ENCODE peak calls at places on chromosomes 3 and 15, in six cellular contexts. One of them, this sample, is unnamed.

GRCh38 chr3:188950832-188951489 is 220.8 kb upstream of the TPRG1 start:
- DNase-seq in transverse colon: peak
- DNase-seq in mesothelial cell of epicardium: no peak
- DNase-seq in endothelial cell of umbilical vein: peak
- DNase-seq in HFFc6: peak
- DNase-seq in foreskin fibroblast: peak
- DNase-seq in this sample: peak

GRCh38 chr3:108093021-108093420 is 2.2 kb upstream of the CD47 start:
- DNase-seq in transverse colon: no peak
- DNase-seq in mesothelial cell of epicardium: no peak
- DNase-seq in endothelial cell of umbilical vein: no peak
- DNase-seq in HFFc6: no peak
- DNase-seq in foreskin fibroblast: no peak
- DNase-seq in this sample: no peak

GRCh38 chr3:48503406-48504050 is 446 bp downstream of the SHISA5 start:
- DNase-seq in transverse colon: peak
- DNase-seq in mesothelial cell of epicardium: no peak
- DNase-seq in endothelial cell of umbilical vein: peak
- DNase-seq in HFFc6: peak
- DNase-seq in foreskin fibroblast: peak
- DNase-seq in this sample: no peak

GRCh38 chr3:125374996-125375941 is at the start of gene ZNF148:
- DNase-seq in transverse colon: peak
- DNase-seq in mesothelial cell of epicardium: peak
- DNase-seq in endothelial cell of umbilical vein: peak
- DNase-seq in HFFc6: peak
- DNase-seq in foreskin fibroblast: peak
- DNase-seq in this sample: peak

GRCh38 chr3:32901005-32901932 is 50.2 kb upstream of the CCR4 start:
- DNase-seq in transverse colon: no peak
- DNase-seq in mesothelial cell of epicardium: no peak
- DNase-seq in endothelial cell of umbilical vein: no peak
- DNase-seq in HFFc6: no peak
- DNase-seq in foreskin fibroblast: peak
- DNase-seq in this sample: no peak

GRCh38 chr3:34056181-34056910 is 257.9 kb downstream of the PDCD6IP start:
- DNase-seq in transverse colon: no peak
- DNase-seq in mesothelial cell of epicardium: no peak
- DNase-seq in endothelial cell of umbilical vein: no peak
- DNase-seq in HFFc6: no peak
- DNase-seq in foreskin fibroblast: no peak
- DNase-seq in this sample: no peak

GRCh38 chr3:29183346-29184087 is 97.4 kb upstream of the RBMS3 start:
- DNase-seq in transverse colon: no peak
- DNase-seq in mesothelial cell of epicardium: no peak
- DNase-seq in endothelial cell of umbilical vein: no peak
- DNase-seq in HFFc6: peak
- DNase-seq in foreskin fibroblast: peak
- DNase-seq in this sample: no peak

GRCh38 chr15:26867199-26868007 is 541 bp downstream of the GABRA5 start:
- DNase-seq in transverse colon: no peak
- DNase-seq in mesothelial cell of epicardium: no peak
- DNase-seq in endothelial cell of umbilical vein: no peak
- DNase-seq in HFFc6: no peak
- DNase-seq in foreskin fibroblast: no peak
- DNase-seq in this sample: no peak

GRCh38 chr3:130258532-130258952 is 86.9 kb upstream of the COL6A5 start:
- DNase-seq in transverse colon: no peak
- DNase-seq in mesothelial cell of epicardium: no peak
- DNase-seq in endothelial cell of umbilical vein: peak
- DNase-seq in HFFc6: peak
- DNase-seq in foreskin fibroblast: peak
- DNase-seq in this sample: no peak

GRCh38 chr3:18809640-18810305 is 338.5 kb upstream of the KCNH8 start:
- DNase-seq in transverse colon: no peak
- DNase-seq in mesothelial cell of epicardium: no peak
- DNase-seq in endothelial cell of umbilical vein: no peak
- DNase-seq in HFFc6: no peak
- DNase-seq in foreskin fibroblast: no peak
- DNase-seq in this sample: no peak

GRCh38 chr3:122392868-122393844 is 9.2 kb downstream of the FAM162A start:
- DNase-seq in transverse colon: no peak
- DNase-seq in mesothelial cell of epicardium: no peak
- DNase-seq in endothelial cell of umbilical vein: peak
- DNase-seq in HFFc6: peak
- DNase-seq in foreskin fibroblast: peak
- DNase-seq in this sample: no peak

GRCh38 chr15:51374131-51374530 is 32.7 kb downstream of the GLDN start:
- DNase-seq in transverse colon: no peak
- DNase-seq in mesothelial cell of epicardium: no peak
- DNase-seq in endothelial cell of umbilical vein: no peak
- DNase-seq in HFFc6: no peak
- DNase-seq in foreskin fibroblast: no peak
- DNase-seq in this sample: no peak

GRCh38 chr3:13842226-13842625 is 37.6 kb downstream of the WNT7A start:
- DNase-seq in transverse colon: no peak
- DNase-seq in mesothelial cell of epicardium: no peak
- DNase-seq in endothelial cell of umbilical vein: no peak
- DNase-seq in HFFc6: no peak
- DNase-seq in foreskin fibroblast: no peak
- DNase-seq in this sample: no peak

GRCh38 chr3:39067286-39067685 is 15.5 kb downstream of the WDR48 start:
- DNase-seq in transverse colon: no peak
- DNase-seq in mesothelial cell of epicardium: no peak
- DNase-seq in endothelial cell of umbilical vein: no peak
- DNase-seq in HFFc6: no peak
- DNase-seq in foreskin fibroblast: no peak
- DNase-seq in this sample: no peak

GRCh38 chr15:38707802-38708671 is 143.4 kb upstream of the RASGRP1 start:
- DNase-seq in transverse colon: peak
- DNase-seq in mesothelial cell of epicardium: no peak
- DNase-seq in endothelial cell of umbilical vein: peak
- DNase-seq in HFFc6: peak
- DNase-seq in foreskin fibroblast: peak
- DNase-seq in this sample: peak

GRCh38 chr3:63355809-63356208 is 77.7 kb downstream of the SYNPR start:
- DNase-seq in transverse colon: no peak
- DNase-seq in mesothelial cell of epicardium: no peak
- DNase-seq in endothelial cell of umbilical vein: no peak
- DNase-seq in HFFc6: peak
- DNase-seq in foreskin fibroblast: peak
- DNase-seq in this sample: no peak

GRCh38 chr15:80251505-80252280 is at the start of gene CTXND1:
- DNase-seq in transverse colon: no peak
- DNase-seq in mesothelial cell of epicardium: no peak
- DNase-seq in endothelial cell of umbilical vein: no peak
- DNase-seq in HFFc6: no peak
- DNase-seq in foreskin fibroblast: peak
- DNase-seq in this sample: no peak

GRCh38 chr3:101036213-101036618 is 43.0 kb upstream of the ABI3BP start:
- DNase-seq in transverse colon: no peak
- DNase-seq in mesothelial cell of epicardium: no peak
- DNase-seq in endothelial cell of umbilical vein: peak
- DNase-seq in HFFc6: peak
- DNase-seq in foreskin fibroblast: peak
- DNase-seq in this sample: peak

GRCh38 chr3:107525101-107525953 is 2.6 kb downstream of the BBX start:
- DNase-seq in transverse colon: peak
- DNase-seq in mesothelial cell of epicardium: no peak
- DNase-seq in endothelial cell of umbilical vein: peak
- DNase-seq in HFFc6: no peak
- DNase-seq in foreskin fibroblast: peak
- DNase-seq in this sample: no peak

GRCh38 chr3:37144806-37145205 is 29.6 kb downstream of the LRRFIP2 start:
- DNase-seq in transverse colon: no peak
- DNase-seq in mesothelial cell of epicardium: no peak
- DNase-seq in endothelial cell of umbilical vein: peak
- DNase-seq in HFFc6: no peak
- DNase-seq in foreskin fibroblast: no peak
- DNase-seq in this sample: no peak

GRCh38 chr3:115695081-115695480 is 71.8 kb downstream of the GAP43 start:
- DNase-seq in transverse colon: no peak
- DNase-seq in mesothelial cell of epicardium: no peak
- DNase-seq in endothelial cell of umbilical vein: no peak
- DNase-seq in HFFc6: no peak
- DNase-seq in foreskin fibroblast: no peak
- DNase-seq in this sample: no peak

GRCh38 chr3:18767756-18768303 is 342.7 kb upstream of the SATB1 start:
- DNase-seq in transverse colon: no peak
- DNase-seq in mesothelial cell of epicardium: no peak
- DNase-seq in endothelial cell of umbilical vein: no peak
- DNase-seq in HFFc6: no peak
- DNase-seq in foreskin fibroblast: no peak
- DNase-seq in this sample: no peak

GRCh38 chr3:193775421-193776077 is 182.5 kb downstream of the OPA1 start:
- DNase-seq in transverse colon: no peak
- DNase-seq in mesothelial cell of epicardium: no peak
- DNase-seq in endothelial cell of umbilical vein: no peak
- DNase-seq in HFFc6: no peak
- DNase-seq in foreskin fibroblast: no peak
- DNase-seq in this sample: no peak

GRCh38 chr3:149534082-149534481 is 59.6 kb downstream of the TM4SF4 start:
- DNase-seq in transverse colon: no peak
- DNase-seq in mesothelial cell of epicardium: no peak
- DNase-seq in endothelial cell of umbilical vein: no peak
- DNase-seq in HFFc6: no peak
- DNase-seq in foreskin fibroblast: no peak
- DNase-seq in this sample: no peak

GRCh38 chr3:149535395-149535685 is 60.8 kb downstream of the TM4SF4 start:
- DNase-seq in transverse colon: no peak
- DNase-seq in mesothelial cell of epicardium: no peak
- DNase-seq in endothelial cell of umbilical vein: no peak
- DNase-seq in HFFc6: no peak
- DNase-seq in foreskin fibroblast: no peak
- DNase-seq in this sample: no peak

GRCh38 chr3:149534671-149535394 is 60.3 kb downstream of the TM4SF4 start:
- DNase-seq in transverse colon: no peak
- DNase-seq in mesothelial cell of epicardium: no peak
- DNase-seq in endothelial cell of umbilical vein: no peak
- DNase-seq in HFFc6: peak
- DNase-seq in foreskin fibroblast: no peak
- DNase-seq in this sample: no peak

GRCh38 chr3:149529099-149529498 is 54.6 kb downstream of the TM4SF4 start:
- DNase-seq in transverse colon: no peak
- DNase-seq in mesothelial cell of epicardium: no peak
- DNase-seq in endothelial cell of umbilical vein: no peak
- DNase-seq in HFFc6: no peak
- DNase-seq in foreskin fibroblast: no peak
- DNase-seq in this sample: no peak

GRCh38 chr3:149532463-149533180 is 58.1 kb downstream of the TM4SF4 start:
- DNase-seq in transverse colon: no peak
- DNase-seq in mesothelial cell of epicardium: no peak
- DNase-seq in endothelial cell of umbilical vein: peak
- DNase-seq in HFFc6: no peak
- DNase-seq in foreskin fibroblast: no peak
- DNase-seq in this sample: no peak
- TF ChIP-seq CTCF in transverse colon: no peak
- TF ChIP-seq CTCF in mesothelial cell of epicardium: no peak
- TF ChIP-seq CTCF in endothelial cell of umbilical vein: no peak
- TF ChIP-seq CTCF in HFFc6: no peak
- TF ChIP-seq CTCF in foreskin fibroblast: no peak
- TF ChIP-seq CTCF in this sample: no peak

GRCh38 chr3:66483006-66483928 is 17.6 kb downstream of the LRIG1 start:
- DNase-seq in transverse colon: peak
- DNase-seq in mesothelial cell of epicardium: no peak
- DNase-seq in endothelial cell of umbilical vein: peak
- DNase-seq in HFFc6: no peak
- DNase-seq in foreskin fibroblast: peak
- DNase-seq in this sample: no peak
- TF ChIP-seq CTCF in transverse colon: no peak
- TF ChIP-seq CTCF in mesothelial cell of epicardium: no peak
- TF ChIP-seq CTCF in endothelial cell of umbilical vein: no peak
- TF ChIP-seq CTCF in HFFc6: no peak
- TF ChIP-seq CTCF in foreskin fibroblast: no peak
- TF ChIP-seq CTCF in this sample: no peak

GRCh38 chr15:89502867-89503595 is 6.6 kb upstream of the RHCG start:
- DNase-seq in transverse colon: peak
- DNase-seq in mesothelial cell of epicardium: no peak
- DNase-seq in endothelial cell of umbilical vein: no peak
- DNase-seq in HFFc6: no peak
- DNase-seq in foreskin fibroblast: no peak
- DNase-seq in this sample: no peak

GRCh38 chr15:89501646-89502045 is 5.3 kb upstream of the RHCG start:
- DNase-seq in transverse colon: no peak
- DNase-seq in mesothelial cell of epicardium: no peak
- DNase-seq in endothelial cell of umbilical vein: no peak
- DNase-seq in HFFc6: no peak
- DNase-seq in foreskin fibroblast: no peak
- DNase-seq in this sample: no peak

GRCh38 chr15:89499156-89499555 is 2.8 kb upstream of the RHCG start:
- DNase-seq in transverse colon: no peak
- DNase-seq in mesothelial cell of epicardium: no peak
- DNase-seq in endothelial cell of umbilical vein: no peak
- DNase-seq in HFFc6: no peak
- DNase-seq in foreskin fibroblast: no peak
- DNase-seq in this sample: no peak

GRCh38 chr15:89498574-89498906 is 2.2 kb upstream of the RHCG start:
- DNase-seq in transverse colon: no peak
- DNase-seq in mesothelial cell of epicardium: no peak
- DNase-seq in endothelial cell of umbilical vein: no peak
- DNase-seq in HFFc6: no peak
- DNase-seq in foreskin fibroblast: no peak
- DNase-seq in this sample: no peak

DNA sequence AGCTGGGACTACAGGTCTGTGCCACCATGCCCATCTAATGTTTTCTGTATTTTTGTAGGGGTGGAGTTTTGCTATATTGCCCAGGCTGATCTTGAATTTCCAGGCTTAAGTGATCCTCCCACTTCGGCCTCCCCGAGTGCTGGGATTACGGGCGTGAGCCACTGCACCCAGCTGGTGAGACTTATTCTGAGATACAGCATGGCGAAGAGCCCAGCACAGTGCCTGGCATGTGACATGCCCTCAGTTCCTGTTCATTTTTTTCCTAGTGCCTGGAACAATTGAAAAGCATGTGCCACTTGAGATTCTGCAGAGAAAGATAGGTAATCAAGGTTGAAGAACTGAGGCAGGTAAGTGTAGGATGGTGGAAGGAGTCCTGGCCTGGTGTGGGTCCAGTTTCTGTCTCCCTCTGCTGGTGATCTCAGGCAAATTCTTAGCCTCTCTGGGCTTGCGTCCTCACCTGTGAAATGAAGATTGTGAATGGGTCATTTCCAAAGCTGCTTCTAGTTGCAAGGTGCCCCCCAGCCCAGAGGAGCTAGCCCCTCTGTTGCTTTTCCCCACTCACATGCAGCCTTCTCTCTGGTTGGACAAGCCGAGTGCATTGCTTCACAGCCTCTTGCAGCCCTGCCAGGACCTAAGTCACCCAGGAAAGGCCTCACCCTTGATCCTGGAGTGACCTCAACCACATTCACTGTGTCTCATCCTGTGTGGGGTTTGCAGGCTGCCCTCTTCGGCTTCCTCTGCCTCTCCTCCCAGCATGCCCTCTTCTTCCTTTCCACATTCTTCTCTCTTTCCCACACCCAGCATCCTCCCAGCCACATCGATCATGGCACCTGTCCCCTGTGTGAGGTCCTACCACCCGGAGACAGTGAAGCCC is 4.3 kb upstream of the RHCG start:
- DNase-seq in transverse colon: no peak
- DNase-seq in mesothelial cell of epicardium: no peak
- DNase-seq in endothelial cell of umbilical vein: no peak
- DNase-seq in HFFc6: no peak
- DNase-seq in foreskin fibroblast: no peak
- DNase-seq in this sample: no peak
- TF ChIP-seq CTCF in transverse colon: no peak
- TF ChIP-seq CTCF in mesothelial cell of epicardium: no peak
- TF ChIP-seq CTCF in endothelial cell of umbilical vein: peak
- TF ChIP-seq CTCF in HFFc6: peak
- TF ChIP-seq CTCF in foreskin fibroblast: peak
- TF ChIP-seq CTCF in this sample: no peak

GRCh38 chr3:17473761-17474160 is 268.7 kb downstream of the TBC1D5 start:
- DNase-seq in transverse colon: no peak
- DNase-seq in mesothelial cell of epicardium: no peak
- DNase-seq in endothelial cell of umbilical vein: peak
- DNase-seq in HFFc6: no peak
- DNase-seq in foreskin fibroblast: peak
- DNase-seq in this sample: no peak
- TF ChIP-seq CTCF in transverse colon: no peak
- TF ChIP-seq CTCF in mesothelial cell of epicardium: peak
- TF ChIP-seq CTCF in endothelial cell of umbilical vein: no peak
- TF ChIP-seq CTCF in HFFc6: peak
- TF ChIP-seq CTCF in foreskin fibroblast: no peak
- TF ChIP-seq CTCF in this sample: peak